ENCODE peak calls at places on chromosome 13, in five cellular contexts. A is K562, Q is HepG2, T is GM12878, N is H1. X is an unnamed sample.

GRCh38 chr13:20672772-20673171 is 30.7 kb upstream of the IL17D start:
- DNase-seq in T (no peak), A (no peak), N (no peak), Q (no peak), X (no peak)

GRCh38 chr13:105346141-105346766 is 1189.2 kb downstream of the EFNB2 start:
- DNase-seq in Q (peak), N (no peak), T (no peak), A (no peak), X (no peak)

GRCh38 chr13:76225815-76226489 is 589.8 kb downstream of the LMO7 start:
- DNase-seq in N (no peak), T (no peak), A (no peak), Q (no peak), X (peak)

GRCh38 chr13:109779074-109779473 is 7.3 kb downstream of the IRS2 start:
- DNase-seq in N (no peak), T (no peak), A (no peak), Q (no peak), X (no peak)

GRCh38 chr13:113152894-113153809 is 5.3 kb upstream of the PROZ start:
- DNase-seq in T (no peak), A (peak), N (no peak), Q (peak), X (peak)

GRCh38 chr13:108812165-108812564 is 182.8 kb downstream of the MYO16 start:
- DNase-seq in A (no peak), Q (no peak), N (no peak), T (no peak), X (no peak)

GRCh38 chr13:114313061-114313860 is 1.0 kb upstream of the CHAMP1 start:
- DNase-seq in T (peak), A (no peak), Q (no peak), N (no peak), X (no peak)

GRCh38 chr13:113291997-113292862 is 4.8 kb upstream of the LAMP1 start:
- DNase-seq in N (no peak), A (peak), Q (no peak), T (no peak), X (peak)

GRCh38 chr13:93233997-93234416 is 7.4 kb downstream of the GPC6 start:
- DNase-seq in Q (peak), N (peak), T (no peak), A (no peak), X (peak)

GRCh38 chr13:108070925-108071324 is 144.4 kb downstream of the LIG4 start:
- DNase-seq in T (no peak), A (no peak), N (no peak), Q (no peak), X (peak)

GRCh38 chr13:31038834-31039552 is 106.5 kb downstream of the TEX26 start:
- DNase-seq in Q (no peak), A (no peak), N (no peak), T (peak), X (no peak)

GRCh38 chr13:99528547-99528946 is 27.3 kb downstream of the TM9SF2 start:
- DNase-seq in N (no peak), Q (peak), A (no peak), T (no peak), X (no peak)

GRCh38 chr13:30616927-30617314 is 799 bp upstream of the USPL1 start:
- DNase-seq in T (peak), A (peak), N (peak), Q (peak), X (peak)

GRCh38 chr13:39347926-39348901 is 254.8 kb downstream of the LHFPL6 start:
- DNase-seq in Q (no peak), N (peak), A (no peak), T (no peak), X (peak)

GRCh38 chr13:63605962-63606361 is 2190.3 kb upstream of the PCDH20 start:
- DNase-seq in Q (no peak), T (no peak), A (no peak), N (no peak), X (no peak)

GRCh38 chr13:109900320-109900719 is 113.9 kb upstream of the IRS2 start:
- DNase-seq in A (no peak), N (no peak), T (no peak), Q (no peak), X (peak)

GRCh38 chr13:90896022-90896421 is 451.5 kb upstream of the MIR17HG start:
- DNase-seq in T (no peak), Q (no peak), A (no peak), N (no peak), X (no peak)

GRCh38 chr13:77990973-77991372 is 72.3 kb upstream of the EDNRB start:
- DNase-seq in T (no peak), Q (no peak), A (no peak), N (no peak), X (no peak)

GRCh38 chr13:21078501-21078900 is 17.1 kb upstream of the LATS2 start:
- DNase-seq in T (no peak), A (no peak), N (no peak), Q (no peak), X (no peak)

GRCh38 chr13:78258304-78258703 is 339.7 kb upstream of the EDNRB start:
- DNase-seq in A (no peak), T (no peak), Q (no peak), N (no peak), X (no peak)

GRCh38 chr13:74024314-74024713 is 109.9 kb downstream of the KLF12 start:
- DNase-seq in T (no peak), Q (peak), N (no peak), A (no peak), X (no peak)

GRCh38 chr13:46304546-46304945 is 82.5 kb downstream of the RUBCNL start:
- DNase-seq in T (no peak), A (no peak), N (no peak), Q (no peak), X (no peak)

GRCh38 chr13:49421391-49421790 is 22.5 kb downstream of the CAB39L start:
- DNase-seq in Q (peak), N (no peak), T (peak), A (peak), X (peak)

GRCh38 chr13:30743319-30744055 is 8.1 kb downstream of the ALOX5AP start:
- DNase-seq in N (no peak), Q (peak), T (no peak), A (no peak), X (no peak)

GRCh38 chr13:39676315-39676876 is 20.9 kb downstream of the COG6 start:
- DNase-seq in Q (peak), T (no peak), A (no peak), N (no peak), X (peak)

GRCh38 chr13:79648191-79648590 is 167.2 kb downstream of the NDFIP2 start:
- DNase-seq in A (no peak), Q (no peak), N (no peak), T (no peak), X (no peak)

GRCh38 chr13:96141032-96141431 is 51.1 kb downstream of the HS6ST3 start:
- DNase-seq in A (no peak), N (no peak), T (no peak), Q (peak), X (peak)

GRCh38 chr13:107824636-107825035 is 390.7 kb downstream of the LIG4 start:
- DNase-seq in Q (no peak), N (no peak), A (no peak), T (no peak), X (no peak)

GRCh38 chr13:36142735-36143134 is 11.6 kb upstream of the DCLK1 start:
- DNase-seq in Q (no peak), N (no peak), T (no peak), A (no peak), X (peak)

GRCh38 chr13:71067164-71067815 is 799.7 kb downstream of the DACH1 start:
- DNase-seq in Q (peak), A (no peak), T (no peak), N (no peak), X (peak)

GRCh38 chr13:100552755-100553154 is 35.8 kb downstream of the GGACT start:
- DNase-seq in T (no peak), A (no peak), Q (no peak), N (no peak), X (no peak)

GRCh38 chr13:95553614-95554385 is 1.3 kb downstream of the CLDN10 start:
- DNase-seq in N (no peak), T (no peak), A (no peak), Q (no peak), X (peak)

GRCh38 chr13:24269803-24270202 is 39.6 kb upstream of the C1QTNF9 start:
- DNase-seq in A (no peak), Q (no peak), N (no peak), T (no peak), X (no peak)

GRCh38 chr13:24272452-24273161 is 36.8 kb upstream of the C1QTNF9 start:
- DNase-seq in Q (no peak), N (no peak), T (no peak), A (no peak), X (no peak)

GRCh38 chr13:24271611-24272451 is 37.5 kb upstream of the C1QTNF9 start:
- DNase-seq in A (no peak), N (no peak), T (peak), Q (peak), X (no peak)

GRCh38 chr13:24271231-24271610 is 38.2 kb upstream of the C1QTNF9 start:
- DNase-seq in Q (no peak), A (no peak), N (no peak), T (no peak), X (no peak)

DNA sequence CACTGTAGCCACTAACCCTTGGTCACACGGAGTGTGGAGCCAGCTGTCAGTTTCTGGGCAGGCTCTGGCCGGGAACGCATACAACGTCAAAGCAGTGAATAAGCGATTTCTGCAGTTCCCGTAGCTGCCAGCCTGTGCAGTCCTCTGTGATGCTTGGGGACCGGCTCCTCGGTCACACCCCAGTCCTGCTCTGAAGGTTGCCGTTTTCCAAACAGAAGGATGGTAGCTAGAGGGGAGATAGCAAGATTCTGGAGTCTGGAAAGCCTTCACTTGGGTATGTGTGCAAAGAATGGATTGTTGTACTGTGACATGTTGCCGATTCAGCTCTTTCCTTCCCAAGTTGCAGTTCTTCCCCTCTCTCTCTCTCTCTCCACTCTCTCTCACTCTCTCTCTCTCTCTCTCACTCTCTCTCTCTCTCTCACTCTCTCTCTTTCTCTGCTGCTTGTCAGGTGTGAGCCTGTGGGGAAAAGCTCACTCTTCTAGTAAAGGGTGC is 38.7 kb upstream of the C1QTNF9 start:
- DNase-seq in T (peak), N (no peak), A (no peak), Q (peak), X (peak)
- TF ChIP-seq CREB1 in T (peak), N (no peak), A (no peak), Q (no peak), X (no peak)

GRCh38 chr13:94309997-94310842 is 169.3 kb downstream of the DCT start:
- DNase-seq in A (no peak), N (no peak), Q (no peak), T (no peak), X (no peak)
- H2AFZ ChIP-seq in A (no peak), N (no peak), Q (no peak), T (no peak), X (no peak)

DNA sequence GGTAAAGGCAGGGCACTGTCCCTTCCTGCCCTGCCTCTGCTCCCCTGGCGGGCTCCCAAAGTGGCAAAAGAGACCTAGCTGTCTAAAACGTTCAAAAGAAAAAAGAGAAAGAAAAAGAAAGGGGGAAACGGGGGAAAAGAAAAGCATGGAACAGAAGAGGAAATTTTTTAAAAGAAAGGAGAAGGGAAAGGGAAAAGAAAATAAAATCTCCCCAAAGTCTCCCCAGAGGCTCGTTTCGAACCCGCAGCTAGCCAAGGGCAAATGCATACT is 37.0 kb upstream of the FLT1 start:
- DNase-seq in T (no peak), N (no peak), Q (no peak), A (no peak), X (no peak)
- H3K4me3 ChIP-seq in T (peak), N (peak), Q (no peak), A (peak), X (peak)

GRCh38 chr13:41599619-41600018 is 142.3 kb downstream of the RGCC start:
- DNase-seq in Q (no peak), N (no peak), A (no peak), T (no peak), X (no peak)
- TF ChIP-seq CREB1 in Q (no peak), N (no peak), A (no peak), T (no peak), X (no peak)

GRCh38 chr13:106455777-106456176 is 79.7 kb downstream of the EFNB2 start:
- DNase-seq in A (no peak), T (no peak), N (no peak), Q (no peak), X (no peak)

GRCh38 chr13:106450991-106451390 is 84.5 kb downstream of the EFNB2 start:
- DNase-seq in N (no peak), T (no peak), Q (no peak), A (no peak), X (no peak)

GRCh38 chr13:106453101-106453500 is 82.4 kb downstream of the EFNB2 start:
- DNase-seq in Q (no peak), N (no peak), A (no peak), T (no peak), X (no peak)

GRCh38 chr13:106455190-106455589 is 80.3 kb downstream of the EFNB2 start:
- DNase-seq in A (no peak), Q (no peak), T (no peak), N (no peak), X (no peak)
- H2AFZ ChIP-seq in A (no peak), Q (no peak), T (no peak), N (no peak), X (peak)

GRCh38 chr13:33723365-33723764 is 94.6 kb upstream of the RFC3 start:
- DNase-seq in N (no peak), T (no peak), Q (peak), A (no peak), X (no peak)
- H3K4me3 ChIP-seq in N (no peak), T (no peak), Q (no peak), A (no peak), X (no peak)

GRCh38 chr13:40789275-40790231 is at the start of gene SLC25A15:
- DNase-seq in A (peak), N (no peak), T (no peak), Q (peak), X (peak)
- TF ChIP-seq CREB1 in A (no peak), N (no peak), T (no peak), Q (no peak), X (no peak)

DNA sequence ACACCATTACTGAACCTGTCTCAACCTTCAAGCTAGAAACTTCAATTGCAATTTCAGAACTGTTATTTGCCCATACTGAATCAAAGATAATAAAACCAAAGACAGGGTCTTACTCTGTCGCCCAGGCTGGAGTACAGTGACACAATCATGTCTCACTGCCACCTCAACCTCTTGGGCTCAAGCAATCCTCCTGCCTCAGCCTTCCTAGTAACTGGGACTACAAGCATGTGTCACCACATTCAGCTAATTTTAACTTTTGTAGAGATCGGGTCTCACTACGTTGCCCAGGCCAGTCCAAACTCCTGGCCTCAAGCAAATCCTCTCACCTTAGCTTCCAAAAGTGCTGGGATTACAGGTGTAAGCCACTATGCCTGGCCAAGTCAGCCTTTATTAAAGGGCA is 143.4 kb downstream of the DIAPH3 start:
- DNase-seq in A (no peak), Q (no peak), N (no peak), T (no peak), X (no peak)
- H2AFZ ChIP-seq in A (no peak), Q (no peak), N (no peak), T (no peak), X (no peak)